ENCODE peak calls at places on chromosomes 11 and 22, in six cellular contexts. K is GM12878, F is HepG2, I is H1, R is K562, L is HCT116. V is an unnamed sample.

GRCh38 chr11:128613300-128613995 is 26.1 kb upstream of the ETS1 start:
- DNase-seq in K (no peak), I (no peak), R (no peak), L (no peak), F (no peak), V (no peak)

GRCh38 chr11:64878494-64879225 is at the start of gene EHD1:
- DNase-seq in K (peak; percentile 92), F (peak; percentile 91), R (peak; percentile 100), L (peak; percentile 92), I (peak; percentile 94), V (peak; percentile 98)

GRCh38 chr11:34987617-34988016 is 71.2 kb downstream of the PDHX start:
- DNase-seq in F (no peak), L (no peak), I (no peak), K (no peak), R (no peak), V (no peak)

GRCh38 chr11:61752117-61752924 is at the start of gene MYRF:
- DNase-seq in R (peak; percentile 79), L (no peak), F (no peak), I (no peak), K (no peak), V (no peak)

GRCh38 chr22:19853879-19854777 is 546 bp downstream of the GNB1L start:
- DNase-seq in I (no peak), R (peak; percentile 68), L (peak; percentile 2), K (no peak), F (no peak), V (no peak)

GRCh38 chr11:66904055-66904454 is 47.2 kb downstream of the LRFN4 start:
- DNase-seq in R (no peak), F (no peak), I (no peak), K (no peak), L (peak; percentile 23), V (no peak)

GRCh38 chr11:28860898-28861297 is 752.7 kb downstream of the METTL15 start:
- DNase-seq in R (no peak), F (no peak), I (no peak), L (peak; percentile 13), K (no peak), V (no peak)

GRCh38 chr11:3115321-3115720 is 49.8 kb downstream of the OSBPL5 start:
- DNase-seq in K (no peak), L (no peak), F (no peak), I (no peak), R (no peak), V (no peak)

GRCh38 chr11:105220175-105220574 is 80.6 kb upstream of the CARD18 start:
- DNase-seq in L (no peak), K (no peak), F (no peak), R (no peak), I (no peak), V (no peak)

GRCh38 chr11:119115484-119116234 is 5.7 kb upstream of the HINFP start:
- DNase-seq in R (peak; percentile 63), K (no peak), F (no peak), L (no peak), I (no peak), V (no peak)

GRCh38 chr11:15654397-15654915 is 539.7 kb downstream of the INSC start:
- DNase-seq in F (no peak), L (no peak), K (no peak), I (no peak), R (no peak), V (no peak)

GRCh38 chr11:71995726-71996291 is 2.9 kb upstream of the IL18BP start:
- DNase-seq in I (no peak), R (peak; percentile 93), F (no peak), K (no peak), L (no peak), V (no peak)

GRCh38 chr22:44146088-44146861 is 34.5 kb upstream of the PARVG start:
- DNase-seq in L (no peak), I (no peak), F (no peak), R (no peak), K (no peak), V (peak; percentile 49)

GRCh38 chr11:118533769-118534729 is 3.1 kb downstream of the TMEM25 start:
- DNase-seq in L (no peak), R (peak; percentile 41), F (peak; percentile 45), I (no peak), K (no peak), V (no peak)

GRCh38 chr22:28989035-28989464 is 72.6 kb downstream of the C22orf31 start:
- DNase-seq in L (no peak), I (no peak), K (no peak), R (no peak), F (no peak), V (peak; percentile 74)

GRCh38 chr11:96012086-96012824 is 88.3 kb upstream of the MTMR2 start:
- DNase-seq in I (no peak), K (peak; percentile 96), F (peak; percentile 99), R (peak; percentile 21), L (peak; percentile 41), V (peak; percentile 9)

GRCh38 chr11:64736654-64737053 is 7.3 kb downstream of the RASGRP2 start:
- DNase-seq in F (no peak), I (no peak), K (no peak), L (no peak), R (no peak), V (no peak)

GRCh38 chr11:2178906-2179494 is 7.4 kb upstream of the TH start:
- DNase-seq in R (no peak), F (peak; percentile 32), L (peak; percentile 60), K (no peak), I (no peak), V (no peak)

GRCh38 chr22:30511903-30512302 is 6.4 kb upstream of the SEC14L4 start:
- DNase-seq in F (no peak), L (no peak), R (no peak), I (no peak), K (no peak), V (no peak)

GRCh38 chr11:45928535-45929215 is 6.2 kb downstream of the LARGE2 start:
- DNase-seq in K (no peak), I (no peak), L (no peak), R (no peak), F (no peak), V (no peak)

GRCh38 chr11:66225054-66225453 is 43.4 kb upstream of the RAB1B start:
- DNase-seq in F (no peak), R (no peak), L (no peak), I (no peak), K (no peak), V (no peak)

GRCh38 chr22:38751066-38751421 is 4.8 kb downstream of the SUN2 start:
- DNase-seq in F (no peak), K (no peak), R (no peak), I (no peak), L (no peak), V (no peak)

GRCh38 chr22:22928666-22929380 is 41.2 kb downstream of the IGLL5 start:
- DNase-seq in L (no peak), F (no peak), K (peak; percentile 99), R (peak; percentile 67), I (no peak), V (no peak)

GRCh38 chr22:31122532-31123291 is at the start of gene INPP5J:
- DNase-seq in K (no peak), L (peak; percentile 44), F (peak; percentile 44), R (no peak), I (no peak), V (no peak)

GRCh38 chr11:61332266-61332822 is 561 bp downstream of the DDB1 start:
- DNase-seq in R (peak; percentile 45), F (peak; percentile 52), L (no peak), K (no peak), I (no peak), V (peak; percentile 25)

GRCh38 chr22:45010532-45010900 is 711 bp upstream of the PHF21B start:
- DNase-seq in R (no peak), I (no peak), L (no peak), F (no peak), K (no peak), V (no peak)

GRCh38 chr11:34790620-34791019 is 125.6 kb downstream of the APIP start:
- DNase-seq in F (no peak), K (no peak), R (no peak), L (no peak), I (no peak), V (no peak)

GRCh38 chr11:36354221-36355003 is 58.3 kb downstream of the PRR5L start:
- DNase-seq in F (no peak), K (peak; percentile 42), I (no peak), R (no peak), L (no peak), V (no peak)

GRCh38 chr11:44877908-44878459 is 72.7 kb downstream of the TP53I11 start:
- DNase-seq in K (no peak), F (no peak), R (no peak), I (no peak), L (no peak), V (no peak)
- H3K9ac ChIP-seq in K (no peak overlapping the region), F (no peak overlapping the region), R (no peak overlapping the region), I (no peak overlapping the region), L (no peak overlapping the region), V (peak overlapping the region; percentile 36)

GRCh38 chr11:30581646-30582045 is 4.5 kb downstream of the MPPED2 start:
- DNase-seq in I (no peak), F (no peak), R (no peak), K (no peak), L (no peak), V (no peak)

GRCh38 chr11:30585067-30585891 is 874 bp downstream of the MPPED2 start:
- DNase-seq in L (no peak), I (no peak), F (no peak), K (no peak), R (no peak), V (peak; percentile 5)

GRCh38 chr11:30586251-30587144 is at the start of gene MPPED2:
- DNase-seq in L (no peak), K (no peak), I (no peak), F (no peak), R (peak; percentile 11), V (peak; percentile 33)

GRCh38 chr11:30583505-30584280 is 2.5 kb downstream of the MPPED2 start:
- DNase-seq in R (no peak), I (no peak), F (no peak), L (no peak), K (no peak), V (no peak)

GRCh38 chr11:30585892-30586250 is 282 bp downstream of the MPPED2 start:
- DNase-seq in I (no peak), K (no peak), F (no peak), L (no peak), R (no peak), V (no peak)
- TF ChIP-seq ZNF274 in I (no peak), K (no peak), F (no peak), L (no peak), R (no peak), V (no peak)

GRCh38 chr11:48043998-48044512 is 63.7 kb downstream of the PTPRJ start:
- DNase-seq in K (no peak), F (no peak), I (no peak), L (no peak), R (no peak), V (no peak)
- H3K4me3 ChIP-seq in K (no peak overlapping the region), F (no peak overlapping the region), I (no peak overlapping the region), L (no peak overlapping the region), R (no peak overlapping the region), V (no peak overlapping the region)

DNA sequence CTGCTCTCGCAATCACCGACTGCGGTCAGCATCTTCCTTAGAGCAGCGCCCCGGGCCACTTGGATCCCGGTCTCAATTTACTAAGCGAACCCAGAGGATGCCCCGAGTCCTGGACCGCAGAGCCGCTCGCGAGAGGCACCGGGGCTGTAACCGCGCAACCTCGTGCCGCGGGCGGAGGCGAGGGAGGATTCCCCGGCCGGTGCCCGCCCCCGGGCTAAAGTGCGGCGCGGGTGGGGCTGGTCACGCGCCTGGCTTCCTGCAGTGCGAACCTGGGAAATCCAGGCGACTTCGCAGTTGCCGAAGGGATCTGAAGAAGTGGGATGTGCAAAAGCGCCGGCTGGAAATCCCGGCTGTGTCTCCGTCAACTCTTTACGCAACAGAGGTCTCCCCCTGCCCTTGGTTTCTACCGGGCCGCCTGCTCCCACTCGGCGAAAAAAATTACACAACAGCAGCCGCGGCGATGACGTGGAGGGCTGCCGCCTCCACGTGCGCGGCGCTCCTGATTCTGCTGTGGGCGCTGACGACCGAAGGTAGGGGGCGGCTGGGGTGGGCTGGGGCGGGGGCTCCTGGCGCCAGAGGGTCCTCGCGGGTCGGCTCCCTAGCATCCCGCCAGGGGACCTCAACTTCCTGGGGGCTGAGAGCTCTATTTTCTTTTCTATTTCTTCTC is at the start of gene NCR3LG1:
- DNase-seq in I (no peak), K (no peak), L (no peak), R (peak; percentile 69), F (peak; percentile 46), V (no peak)
- H3K9ac ChIP-seq in I (peak within 1 kb of the TSS; percentile 27), K (no peak within 1 kb of the TSS), L (no peak within 1 kb of the TSS), R (peak within 1 kb of the TSS; percentile 79), F (peak within 1 kb of the TSS; percentile 82), V (peak within 1 kb of the TSS; percentile 50)